ENCODE peak calls at places on chromosomes 11 and 22, in six cellular contexts. T, K, P, I, O and U are unnamed samples.

GRCh38 chr11:27839226-27839913 is 139.1 kb upstream of the BDNF start:
- DNase-seq in K (peak; percentile 16), I (peak; percentile 28), T (no peak), O (no peak), P (peak; percentile 11), U (no peak)

GRCh38 chr22:34776827-34777226 is 289.1 kb upstream of the ISX start:
- DNase-seq in T (no peak), P (no peak), K (no peak), I (no peak), O (no peak), U (no peak)

GRCh38 chr22:37121887-37122591 is 12.5 kb upstream of the TMPRSS6 start:
- DNase-seq in O (no peak), I (peak; percentile 68), P (peak; percentile 20), K (no peak), T (no peak), U (no peak)

GRCh38 chr11:2912498-2912897 is 16.7 kb downstream of the PHLDA2 start:
- DNase-seq in K (no peak), O (no peak), P (peak; percentile 64), T (no peak), I (peak; percentile 96), U (peak; percentile 92)

GRCh38 chr11:62858201-62858600 is 18.8 kb upstream of the WDR74 start:
- DNase-seq in P (no peak), T (no peak), O (no peak), I (no peak), K (no peak), U (no peak)

GRCh38 chr22:35742342-35743100 is 24.8 kb downstream of the APOL5 start:
- DNase-seq in K (peak; percentile 46), P (peak; percentile 82), T (no peak), I (peak; percentile 22), O (no peak), U (peak; percentile 82)

GRCh38 chr22:37454857-37455686 is 27.8 kb upstream of the ELFN2 start:
- DNase-seq in P (peak; percentile 80), O (no peak), K (peak; percentile 43), I (peak; percentile 72), T (no peak), U (no peak)

GRCh38 chr22:46365166-46365624 is 29.7 kb downstream of the TRMU start:
- DNase-seq in O (no peak), K (no peak), P (no peak), T (peak; percentile 50), I (no peak), U (no peak)

GRCh38 chr22:40325315-40325714 is 21.0 kb upstream of the ADSL start:
- DNase-seq in T (no peak), P (no peak), K (no peak), I (no peak), O (no peak), U (no peak)

GRCh38 chr11:33802414-33802950 is 28.2 kb upstream of the FBXO3 start:
- DNase-seq in O (peak; percentile 76), T (peak; percentile 56), I (peak; percentile 86), K (peak; percentile 60), P (peak; percentile 80), U (no peak)

GRCh38 chr22:40004836-40005235 is 10.1 kb downstream of the FAM83F start:
- DNase-seq in K (no peak), T (peak; percentile 15), P (no peak), I (no peak), O (no peak), U (no peak)

GRCh38 chr11:96736591-96736990 is 346.8 kb downstream of the JRKL start:
- DNase-seq in I (no peak), P (no peak), K (peak; percentile 8), T (no peak), O (no peak), U (no peak)

GRCh38 chr11:115161876-115162275 is 342.3 kb downstream of the CADM1 start:
- DNase-seq in O (peak; percentile 15), P (no peak), I (no peak), K (no peak), T (no peak), U (no peak)

GRCh38 chr11:47296045-47296444 is 26.1 kb downstream of the MADD start:
- DNase-seq in O (no peak), I (no peak), P (no peak), K (no peak), T (no peak), U (no peak)

GRCh38 chr11:117730256-117730800 is 66.7 kb downstream of the DSCAML1 start:
- DNase-seq in K (no peak), O (no peak), T (no peak), P (no peak), I (no peak), U (no peak)

GRCh38 chr11:65180877-65181568 is 705 bp upstream of the CAPN1 start:
- DNase-seq in P (peak; percentile 56), I (peak; percentile 57), T (peak; percentile 86), O (peak; percentile 95), K (no peak), U (peak; percentile 94)

GRCh38 chr22:46262449-46263207 is 515 bp downstream of the PKDREJ start:
- DNase-seq in I (no peak), T (peak; percentile 85), O (peak; percentile 58), K (no peak), P (no peak), U (no peak)

GRCh38 chr11:92397356-92397755 is 172.7 kb downstream of the FAT3 start:
- DNase-seq in K (no peak), P (no peak), T (no peak), O (peak; percentile 19), I (no peak), U (no peak)

GRCh38 chr22:41584881-41585280 is 4.8 kb downstream of the PMM1 start:
- DNase-seq in I (no peak), P (no peak), K (no peak), T (no peak), O (no peak), U (no peak)

GRCh38 chr11:72305077-72305476 is 61.1 kb upstream of the PHOX2A start:
- DNase-seq in O (no peak), K (no peak), I (no peak), T (no peak), P (no peak), U (no peak)

GRCh38 chr22:37167176-37167980 is 17.7 kb upstream of the IL2RB start:
- DNase-seq in K (no peak), T (peak; percentile 41), O (peak; percentile 11), I (no peak), P (no peak), U (no peak)

GRCh38 chr11:67648796-67649613 is 1.5 kb downstream of the ACY3 start:
- DNase-seq in O (no peak), I (no peak), K (no peak), P (no peak), T (no peak), U (no peak)

GRCh38 chr11:67646535-67647336 is 3.8 kb downstream of the ACY3 start:
- DNase-seq in T (no peak), P (no peak), K (no peak), I (no peak), O (no peak), U (no peak)

GRCh38 chr11:67647471-67647870 is 3.1 kb downstream of the ACY3 start:
- DNase-seq in P (no peak), T (no peak), K (no peak), O (no peak), I (no peak), U (peak; percentile 84)

GRCh38 chr11:67649634-67650540 is 643 bp downstream of the ACY3 start:
- DNase-seq in I (no peak), K (no peak), O (no peak), T (no peak), P (no peak), U (no peak)

DNA sequence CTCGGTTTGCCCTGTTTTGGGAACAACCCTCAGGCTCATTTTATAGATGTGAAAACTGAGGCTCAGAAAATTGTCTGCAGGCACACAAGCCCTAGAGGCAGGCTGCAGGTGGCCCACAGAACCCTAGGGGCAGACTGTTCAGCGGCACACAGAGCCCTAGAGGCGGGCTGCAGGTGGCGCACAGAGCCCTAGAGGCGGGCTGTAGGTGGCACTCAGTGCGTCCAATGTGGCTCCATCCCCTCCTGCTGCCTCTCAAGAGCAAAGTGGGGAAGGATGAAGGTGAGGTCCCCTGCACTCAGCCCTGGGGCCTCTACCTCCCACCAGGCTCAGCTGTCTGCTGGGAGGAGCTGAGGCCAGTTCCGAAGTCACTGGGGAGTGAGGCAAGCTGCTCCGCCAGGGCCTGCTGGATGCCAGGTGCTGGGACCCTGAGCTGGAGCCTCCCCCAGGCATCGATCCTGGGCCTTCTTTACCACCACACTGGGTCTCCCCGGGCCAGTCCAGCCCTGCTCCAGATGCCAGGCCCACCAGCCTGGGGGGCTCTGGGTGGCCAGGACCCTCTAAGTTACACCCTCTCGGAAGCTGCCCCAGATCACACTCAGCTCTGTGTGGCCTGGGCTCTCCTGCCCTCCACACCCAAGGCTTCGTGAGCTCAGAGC is 2.3 kb downstream of the ACY3 start:
- DNase-seq in O (no peak), K (no peak), I (no peak), P (no peak), T (no peak), U (no peak)
- TF ChIP-seq CTCF in O (peak; percentile 12), K (peak; percentile 20), I (no peak), P (peak; percentile 31), T (no peak), U (no peak)

DNA sequence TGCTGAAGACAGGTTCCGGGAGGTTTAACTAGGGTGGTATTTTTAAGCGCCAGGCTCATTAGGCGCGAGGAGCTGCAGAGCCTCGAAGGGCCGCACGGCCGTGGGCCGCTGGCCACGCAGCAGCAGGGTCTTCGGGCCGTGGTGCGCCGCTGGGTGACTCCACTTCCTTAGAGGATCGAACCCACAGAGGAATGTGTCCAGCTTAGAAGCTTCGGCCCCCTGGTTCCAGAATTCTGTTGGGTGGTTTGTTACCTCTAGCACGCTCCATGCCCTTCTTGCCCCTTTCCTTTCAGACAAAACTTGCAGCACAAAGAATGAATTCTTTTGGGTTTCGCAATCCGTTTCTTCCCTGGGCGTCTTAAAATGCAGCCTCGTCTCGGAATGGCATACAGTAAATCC is 773 bp upstream of the PATL1 start:
- DNase-seq in K (no peak), P (peak; percentile 44), T (no peak), I (peak; percentile 57), O (peak; percentile 37), U (no peak)
- TF ChIP-seq CTCF in K (no peak), P (no peak), T (no peak), I (no peak), O (no peak), U (no peak)

DNA sequence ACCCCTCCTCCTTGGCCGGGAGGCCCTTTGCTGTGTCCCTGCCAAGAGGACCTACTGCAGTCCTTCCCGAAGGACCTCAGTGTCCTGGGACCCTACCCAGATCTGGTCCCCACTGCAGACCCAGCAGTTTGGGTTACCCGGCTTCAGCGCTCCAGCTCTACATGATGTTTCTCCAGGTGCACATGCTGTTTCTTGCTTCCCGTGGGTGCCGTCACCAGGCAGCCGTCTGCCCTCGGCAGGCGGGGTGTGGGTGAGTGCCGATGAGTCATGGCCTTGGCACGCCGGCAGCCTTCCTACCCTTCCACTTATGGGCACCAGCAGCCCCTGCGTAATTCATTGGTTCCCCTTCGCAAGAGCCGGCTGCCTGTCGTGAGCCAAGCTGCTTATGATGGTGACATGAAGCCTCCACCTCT is 101.8 kb downstream of the BCR start:
- DNase-seq in P (peak; percentile 36), O (no peak), I (peak; percentile 95), K (peak; percentile 24), T (peak; percentile 64), U (peak; percentile 91)
- TF ChIP-seq CTCF in P (peak; percentile 5), O (peak; percentile 70), I (no peak), K (no peak), T (no peak), U (no peak)

DNA sequence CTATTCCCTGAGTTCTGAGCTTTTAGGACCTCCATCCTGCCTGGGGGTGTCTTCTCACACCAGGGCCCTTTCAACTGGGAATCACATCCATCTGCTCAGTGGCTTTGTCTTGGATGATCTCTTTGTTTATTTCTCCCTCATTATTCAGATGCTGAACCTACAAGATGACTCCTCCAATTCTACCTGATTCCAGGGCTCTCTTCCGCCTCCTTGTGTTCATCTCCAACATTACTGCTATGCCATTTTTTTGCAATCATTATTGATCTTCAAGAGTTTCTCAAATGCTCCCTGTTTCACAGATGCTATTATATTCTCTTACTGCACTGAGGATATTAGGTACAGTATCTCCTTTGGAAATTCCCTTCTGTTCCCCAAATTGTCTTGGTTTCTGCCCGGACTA is 307.7 kb downstream of the SHANK2 start:
- DNase-seq in I (no peak), K (no peak), P (no peak), O (no peak), T (no peak), U (no peak)
- TF ChIP-seq CTCF in I (no peak), K (no peak), P (peak; percentile 50), O (peak; percentile 41), T (no peak), U (no peak)